ENCODE peak calls at places on chromosome 4, in five cellular contexts. Y is heart left ventricle, U is WTC11, S is progenitor cell of endocrine pancreas, B is LNCaP clone FGC. M is an unnamed sample.

GRCh38 chr4:2377241-2377640 is 41.2 kb downstream of the ZFYVE28 start:
- DNase-seq in B (no peak), S (no peak), Y (no peak), U (no peak), M (no peak)

GRCh38 chr4:126358041-126358440 is 1043.3 kb downstream of the FAT4 start:
- DNase-seq in U (no peak), B (no peak), S (no peak), Y (no peak), M (no peak)

GRCh38 chr4:30789219-30789671 is 69.1 kb downstream of the PCDH7 start:
- DNase-seq in S (no peak), U (no peak), Y (no peak), B (no peak), M (no peak)

GRCh38 chr4:120902925-120903324 is 19.6 kb downstream of the PRDM5 start:
- DNase-seq in U (no peak), S (no peak), Y (no peak), B (no peak), M (no peak)

GRCh38 chr4:188812644-188813043 is 673.4 kb downstream of the TRIML1 start:
- DNase-seq in U (no peak), B (no peak), Y (no peak), S (no peak), M (no peak)

GRCh38 chr4:101977096-101977495 is 186.6 kb downstream of the BANK1 start:
- DNase-seq in B (peak), U (no peak), S (no peak), Y (no peak), M (no peak)

GRCh38 chr4:82217986-82218715 is 155.6 kb downstream of the HNRNPD start:
- DNase-seq in Y (no peak), S (no peak), U (no peak), B (no peak), M (peak)

GRCh38 chr4:41661447-41662076 is 87.0 kb downstream of the PHOX2B start:
- DNase-seq in U (peak), B (peak), S (peak), Y (no peak), M (peak)

GRCh38 chr4:38499101-38499500 is 164.9 kb upstream of the KLF3 start:
- DNase-seq in Y (no peak), B (no peak), U (no peak), S (no peak), M (no peak)

GRCh38 chr4:111475696-111476095 is 669.6 kb upstream of the FAM241A start:
- DNase-seq in U (no peak), Y (no peak), B (no peak), S (no peak), M (no peak)

DNA sequence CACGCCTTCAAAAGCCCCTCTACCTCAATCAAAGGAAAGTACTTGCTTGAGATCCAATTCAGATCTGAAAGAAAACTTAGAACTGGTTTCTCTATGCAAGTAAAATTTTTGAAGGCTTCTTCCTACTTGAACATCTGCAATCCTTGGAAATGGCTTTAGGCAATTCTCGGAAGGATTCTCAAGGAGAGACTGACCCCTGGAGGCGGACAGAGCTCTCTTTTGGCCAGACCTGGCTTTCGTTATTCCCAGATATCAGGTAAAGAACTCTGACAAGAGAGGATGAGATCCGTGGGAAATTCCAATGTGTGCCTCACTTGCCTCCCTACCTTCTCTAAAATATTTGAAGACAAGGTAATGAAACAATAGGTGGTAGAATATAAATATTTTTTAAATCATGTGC is 670.3 kb upstream of the FAM241A start:
- DNase-seq in B (peak), S (peak), U (peak), Y (no peak), M (no peak)
- TF ChIP-seq CTCF in B (peak), S (peak), U (peak), Y (peak), M (no peak)

DNA sequence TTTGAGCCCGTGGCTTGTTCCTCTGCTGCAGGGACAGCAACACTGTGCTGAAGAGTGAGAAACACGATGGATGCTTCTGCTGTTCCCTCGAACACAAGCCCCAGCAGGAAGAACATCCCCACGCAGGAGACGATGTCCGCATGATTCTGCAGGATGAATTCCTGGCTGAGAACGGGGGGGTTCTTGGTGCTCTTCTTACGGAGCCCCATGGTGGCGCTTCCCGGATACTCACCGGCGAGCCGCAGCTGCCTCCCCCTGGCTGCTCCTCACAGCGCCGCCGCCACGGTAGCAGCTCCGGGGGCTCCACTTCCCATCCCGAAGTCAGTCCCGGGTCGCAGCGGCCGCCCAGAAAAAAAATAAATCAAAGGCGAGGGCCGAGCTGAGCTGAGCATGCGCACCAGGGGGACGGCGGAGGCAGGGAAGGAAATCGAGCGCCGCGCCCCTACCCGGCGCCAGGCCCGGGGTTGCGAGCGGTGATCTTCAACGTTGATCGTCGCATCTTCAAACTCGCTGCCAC is at the start of gene TRAM1L1:
- DNase-seq in S (peak), Y (peak), B (no peak), U (peak), M (no peak)
- TF ChIP-seq CTCF in S (peak), Y (no peak), B (peak), U (no peak), M (no peak)

GRCh38 chr4:153789741-153790651 is 1.1 kb upstream of the SFRP2 start:
- DNase-seq in S (no peak), U (peak), Y (no peak), B (no peak), M (peak)

GRCh38 chr4:153792893-153793227 is 4.0 kb upstream of the SFRP2 start:
- DNase-seq in B (no peak), S (no peak), U (peak), Y (no peak), M (peak)

GRCh38 chr4:153792007-153792892 is 3.4 kb upstream of the SFRP2 start:
- DNase-seq in Y (peak), U (peak), S (peak), B (no peak), M (no peak)

GRCh38 chr4:153788419-153789276 is at the start of gene SFRP2:
- DNase-seq in U (peak), Y (peak), B (no peak), S (no peak), M (peak)

DNA sequence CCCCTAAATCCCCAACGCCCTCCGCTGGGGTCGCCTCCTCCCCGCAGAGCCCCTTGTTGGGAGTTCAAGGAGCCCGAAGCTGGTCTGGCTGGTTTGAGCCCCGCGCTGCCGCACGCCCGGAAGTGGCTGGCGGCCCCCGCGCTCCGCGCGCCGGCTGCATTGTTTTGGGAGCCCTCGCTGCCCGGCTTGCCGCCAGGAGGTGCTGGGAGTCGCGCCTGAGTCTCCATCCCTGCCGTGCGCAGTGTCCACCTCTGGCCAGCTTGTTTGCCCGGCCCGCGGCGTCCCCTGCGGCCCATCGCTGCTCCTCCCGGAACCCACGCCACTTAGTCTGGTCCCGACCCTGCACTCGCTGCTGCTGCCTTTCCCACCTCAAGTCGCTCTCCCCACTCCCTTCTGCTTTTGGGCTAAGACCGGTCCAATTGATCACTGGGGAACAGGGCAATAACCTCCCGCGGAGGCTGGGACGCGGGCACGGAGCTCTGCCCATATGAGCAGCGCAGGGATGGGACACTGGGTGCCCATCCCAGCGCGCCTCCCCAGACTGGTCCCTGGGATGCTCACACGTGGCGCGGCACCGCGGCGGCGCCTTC is 2.2 kb upstream of the SFRP2 start:
- DNase-seq in Y (peak), B (no peak), S (peak), U (peak), M (no peak)
- TF ChIP-seq CTCF in Y (peak), B (no peak), S (peak), U (no peak), M (no peak)

GRCh38 chr4:148874331-148874730 is 432.1 kb upstream of the NR3C2 start:
- DNase-seq in B (peak), S (no peak), U (no peak), Y (no peak), M (no peak)
- TF ChIP-seq CTCF in B (peak), S (no peak), U (no peak), Y (no peak), M (no peak)

GRCh38 chr4:56626963-56627362 is 54.1 kb downstream of the HOPX start:
- DNase-seq in B (no peak), U (no peak), Y (no peak), S (no peak), M (no peak)
- TF ChIP-seq CTCF in B (no peak), U (no peak), Y (no peak), S (no peak), M (no peak)

DNA sequence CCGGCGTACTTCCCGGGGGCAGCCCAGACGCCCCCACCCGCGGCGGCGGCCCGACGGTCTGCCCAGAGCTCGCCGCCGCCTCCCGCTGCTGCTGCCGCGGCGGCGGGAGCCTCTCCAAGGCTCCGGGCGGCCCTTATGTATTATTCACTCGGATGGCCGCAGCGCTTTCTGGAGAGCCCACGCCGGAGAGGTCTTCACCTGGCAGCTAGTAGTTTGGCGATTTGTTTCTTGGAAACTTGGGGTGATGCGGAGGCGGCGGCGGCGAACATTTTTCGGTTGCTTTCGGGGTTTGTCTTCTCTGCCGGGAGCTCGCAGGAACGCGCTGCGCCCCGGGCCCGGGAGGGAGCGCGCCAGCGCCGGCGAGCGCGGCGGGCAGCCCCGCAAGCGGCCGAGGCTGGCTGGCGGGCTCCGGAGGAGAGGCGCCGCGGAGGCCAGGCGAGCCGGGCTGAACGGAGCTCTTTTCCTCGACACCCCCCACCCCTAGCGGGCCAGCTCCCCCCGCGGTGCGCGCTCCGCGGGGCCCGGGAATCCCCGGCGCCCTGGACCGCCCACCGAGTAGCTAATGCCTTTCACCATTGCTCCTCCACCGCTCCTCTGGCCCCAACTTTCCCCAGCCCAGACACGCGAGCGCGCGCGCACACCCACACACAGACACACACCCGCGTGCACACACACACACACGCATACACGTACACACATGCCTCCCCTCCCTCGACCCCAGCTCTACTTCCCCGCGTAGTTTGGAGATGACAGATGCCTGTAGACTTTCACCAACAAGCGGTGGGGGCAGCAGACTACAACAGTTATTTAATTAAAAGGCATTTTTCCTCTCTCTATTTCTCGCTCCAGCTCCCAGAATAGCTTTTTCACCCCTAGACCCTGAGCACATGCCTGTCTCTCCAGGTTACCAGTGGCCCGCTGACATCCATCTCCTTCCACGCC is 113.4 kb downstream of the DHX15 start:
- DNase-seq in B (no peak), S (peak), U (peak), Y (peak), M (no peak)
- TF ChIP-seq CTCF in B (peak), S (no peak), U (no peak), Y (no peak), M (no peak)

GRCh38 chr4:73133784-73134183 is 64.3 kb upstream of the COX18 start:
- DNase-seq in U (no peak), Y (no peak), B (no peak), S (no peak), M (no peak)

GRCh38 chr4:73131281-73131680 is 61.8 kb upstream of the COX18 start:
- DNase-seq in B (no peak), S (no peak), U (no peak), Y (no peak), M (no peak)

GRCh38 chr4:73129319-73129718 is 59.8 kb upstream of the COX18 start:
- DNase-seq in S (no peak), B (no peak), U (no peak), Y (no peak), M (no peak)

GRCh38 chr4:73127839-73128448 is 58.4 kb upstream of the COX18 start:
- DNase-seq in Y (no peak), U (peak), S (no peak), B (no peak), M (no peak)
- TF ChIP-seq CTCF in Y (no peak), U (no peak), S (peak), B (peak), M (peak)

M was measured in B cell.